ENCODE peak calls at places on chromosomes 16 and 17, in eight cellular contexts. L, W, C, J, B, Y, A and N are unnamed samples.

GRCh38 chr16:11328172-11329079 is 16.8 kb upstream of the RMI2 start:
- DNase-seq in L (peak), W (peak), C (peak), J (no peak), B (peak), Y (peak), A (peak), N (no peak)

GRCh38 chr16:4322121-4323035 is 6.5 kb downstream of the GLIS2 start:
- DNase-seq in L (no peak), W (no peak), C (no peak), J (no peak), B (no peak), Y (no peak), A (no peak), N (no peak)

GRCh38 chr17:78395186-78395585 is 16.7 kb downstream of the PGS1 start:
- DNase-seq in L (no peak), W (no peak), C (no peak), J (no peak), B (no peak), Y (no peak), A (no peak), N (no peak)

GRCh38 chr17:42414782-42415409 is 8.2 kb downstream of the CAVIN1 start:
- DNase-seq in L (no peak), W (no peak), C (peak), J (no peak), B (no peak), Y (no peak), A (no peak), N (no peak)

GRCh38 chr17:16477255-16477654 is 14.7 kb downstream of the LRRC75A start:
- DNase-seq in L (peak), W (no peak), C (no peak), J (no peak), B (no peak), Y (peak), A (peak), N (no peak)

GRCh38 chr17:61444831-61445230 is 7.4 kb upstream of the TBX4 start:
- DNase-seq in L (no peak), W (no peak), C (no peak), J (no peak), B (no peak), Y (peak), A (no peak), N (no peak)

GRCh38 chr16:86138121-86138944 is 239.4 kb downstream of the IRF8 start:
- DNase-seq in L (no peak), W (no peak), C (no peak), J (no peak), B (no peak), Y (no peak), A (no peak), N (no peak)

GRCh38 chr17:55743103-55743679 is 7.7 kb upstream of the PCTP start:
- DNase-seq in L (no peak), W (no peak), C (peak), J (no peak), B (no peak), Y (no peak), A (peak), N (no peak)

GRCh38 chr17:77147357-77147801 is 6.6 kb downstream of the SEC14L1 start:
- DNase-seq in L (no peak), W (no peak), C (peak), J (no peak), B (no peak), Y (no peak), A (no peak), N (no peak)

GRCh38 chr16:66289986-66290385 is 76.5 kb upstream of the CDH5 start:
- DNase-seq in L (no peak), W (no peak), C (no peak), J (no peak), B (no peak), Y (no peak), A (no peak), N (no peak)

GRCh38 chr17:70024253-70024652 is 50.8 kb upstream of the KCNJ16 start:
- DNase-seq in L (no peak), W (no peak), C (no peak), J (no peak), B (no peak), Y (no peak), A (no peak), N (no peak)

GRCh38 chr17:32783602-32784001 is 93.3 kb downstream of the MYO1D start:
- DNase-seq in L (peak), W (no peak), C (peak), J (no peak), B (no peak), Y (peak), A (peak), N (no peak)

GRCh38 chr17:62641101-62641500 is 13.6 kb downstream of the MRC2 start:
- DNase-seq in L (no peak), W (no peak), C (no peak), J (no peak), B (no peak), Y (no peak), A (no peak), N (no peak)

GRCh38 chr16:48607056-48607825 is 2.7 kb downstream of the N4BP1 start:
- DNase-seq in L (no peak), W (no peak), C (no peak), J (no peak), B (no peak), Y (no peak), A (peak), N (no peak)

GRCh38 chr17:29241015-29241963 is 5.4 kb upstream of the CRYBA1 start:
- DNase-seq in L (peak), W (no peak), C (peak), J (peak), B (no peak), Y (peak), A (peak), N (no peak)

GRCh38 chr16:53726625-53727024 is 22.7 kb downstream of the FTO start:
- DNase-seq in L (no peak), W (no peak), C (no peak), J (no peak), B (no peak), Y (no peak), A (peak), N (no peak)

GRCh38 chr17:40091691-40092397 is 8.5 kb downstream of the NR1D1 start:
- DNase-seq in L (no peak), W (no peak), C (no peak), J (no peak), B (no peak), Y (no peak), A (no peak), N (no peak)

GRCh38 chr17:147796-148740 is 10.7 kb downstream of the SCGB1C2 start:
- DNase-seq in L (no peak), W (peak), C (no peak), J (peak), B (peak), Y (no peak), A (no peak), N (peak)

GRCh38 chr17:71530227-71530626 is 590.6 kb upstream of the SOX9 start:
- DNase-seq in L (no peak), W (no peak), C (no peak), J (no peak), B (no peak), Y (peak), A (peak), N (no peak)

GRCh38 chr16:2898831-2899563 is 12.7 kb upstream of the FLYWCH1 start:
- DNase-seq in L (no peak), W (no peak), C (no peak), J (no peak), B (no peak), Y (no peak), A (no peak), N (no peak)

GRCh38 chr16:2897110-2897509 is 14.1 kb downstream of the FLYWCH2 start:
- DNase-seq in L (no peak), W (no peak), C (peak), J (no peak), B (no peak), Y (no peak), A (no peak), N (no peak)

GRCh38 chr16:2895813-2896212 is 12.8 kb downstream of the FLYWCH2 start:
- DNase-seq in L (no peak), W (no peak), C (no peak), J (no peak), B (no peak), Y (no peak), A (no peak), N (no peak)

GRCh38 chr16:2896480-2897010 is 13.5 kb downstream of the FLYWCH2 start:
- DNase-seq in L (no peak), W (no peak), C (no peak), J (no peak), B (no peak), Y (no peak), A (no peak), N (no peak)

GRCh38 chr16:2894231-2894630 is 11.2 kb downstream of the FLYWCH2 start:
- DNase-seq in L (no peak), W (no peak), C (no peak), J (no peak), B (no peak), Y (no peak), A (no peak), N (no peak)
- TF ChIP-seq CTCF in L (no peak), W (no peak), C (no peak), J (no peak), B (peak), Y (no peak), A (no peak), N (no peak)

GRCh38 chr17:45782889-45783592 is 1.1 kb upstream of the CRHR1 start:
- DNase-seq in L (no peak), W (peak), C (no peak), J (peak), B (peak), Y (no peak), A (no peak), N (peak)
- TF ChIP-seq CTCF in L (no peak), W (peak), C (peak), J (peak), B (peak), Y (no peak), A (no peak), N (peak)

GRCh38 chr16:84950906-84951305 is 60.4 kb downstream of the ZDHHC7 start:
- DNase-seq in L (no peak), W (no peak), C (peak), J (no peak), B (no peak), Y (no peak), A (no peak), N (no peak)
- TF ChIP-seq CTCF in L (peak), W (peak), C (peak), J (no peak), B (peak), Y (no peak), A (peak), N (no peak)

GRCh38 chr16:70380919-70381603 is 34.4 kb downstream of the DDX19A start:
- DNase-seq in L (peak), W (peak), C (peak), J (peak), B (peak), Y (peak), A (peak), N (peak)
- TF ChIP-seq CTCF in L (peak), W (no peak), C (peak), J (peak), B (peak), Y (no peak), A (peak), N (peak)

GRCh38 chr17:66903781-66904180 is 60.7 kb upstream of the CACNG4 start:
- DNase-seq in L (no peak), W (no peak), C (no peak), J (no peak), B (no peak), Y (no peak), A (no peak), N (no peak)

GRCh38 chr17:66898536-66898935 is 63.6 kb downstream of the CACNG5 start:
- DNase-seq in L (no peak), W (no peak), C (no peak), J (no peak), B (no peak), Y (no peak), A (no peak), N (no peak)

GRCh38 chr17:66904760-66905637 is 59.5 kb upstream of the CACNG4 start:
- DNase-seq in L (no peak), W (no peak), C (no peak), J (no peak), B (no peak), Y (no peak), A (peak), N (no peak)

GRCh38 chr17:66897141-66897540 is 62.2 kb downstream of the CACNG5 start:
- DNase-seq in L (no peak), W (no peak), C (no peak), J (no peak), B (no peak), Y (no peak), A (no peak), N (no peak)

DNA sequence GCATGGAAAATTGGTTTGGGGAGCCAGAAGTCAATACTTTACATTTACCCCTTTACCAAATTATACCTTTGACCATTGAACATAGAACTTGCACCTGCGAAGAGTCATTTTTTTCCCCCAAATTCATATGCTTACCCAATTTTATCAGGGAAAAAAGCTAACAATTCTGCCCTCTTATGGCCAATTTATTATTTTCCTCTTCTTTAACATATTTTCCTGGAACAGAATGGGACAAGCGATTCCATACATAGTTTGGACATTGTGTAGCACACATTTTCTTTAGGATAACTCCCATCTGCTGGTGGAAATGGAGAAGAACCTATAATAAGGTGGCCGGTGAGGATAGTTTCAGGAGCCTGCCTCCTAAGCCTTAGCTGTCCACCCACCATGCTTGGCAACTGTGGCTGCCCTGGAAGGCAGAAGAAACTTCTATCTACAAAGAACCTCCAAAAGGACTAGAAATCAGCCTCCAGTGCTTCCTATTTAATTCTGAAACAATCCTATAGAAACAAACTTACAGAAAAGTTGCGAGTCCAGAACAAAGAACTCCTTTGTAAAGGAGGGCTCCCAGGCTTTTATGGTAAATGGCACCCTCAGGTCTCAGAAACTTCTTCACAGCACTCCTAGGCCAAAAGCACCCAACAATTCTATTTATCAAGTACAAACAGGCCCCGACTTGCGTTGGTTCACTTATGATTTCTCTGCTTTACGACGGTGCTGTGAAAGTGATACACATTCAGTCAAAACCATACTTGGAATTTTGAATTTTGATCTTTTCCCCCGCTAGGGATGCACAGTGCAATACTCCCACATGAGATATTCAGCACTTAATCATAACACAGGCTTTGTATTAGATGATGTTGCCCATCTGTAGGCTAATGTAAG is 64.1 kb upstream of the CACNG4 start:
- DNase-seq in L (no peak), W (no peak), C (no peak), J (no peak), B (no peak), Y (peak), A (no peak), N (no peak)
- TF ChIP-seq CTCF in L (peak), W (peak), C (no peak), J (peak), B (no peak), Y (peak), A (peak), N (peak)

DNA sequence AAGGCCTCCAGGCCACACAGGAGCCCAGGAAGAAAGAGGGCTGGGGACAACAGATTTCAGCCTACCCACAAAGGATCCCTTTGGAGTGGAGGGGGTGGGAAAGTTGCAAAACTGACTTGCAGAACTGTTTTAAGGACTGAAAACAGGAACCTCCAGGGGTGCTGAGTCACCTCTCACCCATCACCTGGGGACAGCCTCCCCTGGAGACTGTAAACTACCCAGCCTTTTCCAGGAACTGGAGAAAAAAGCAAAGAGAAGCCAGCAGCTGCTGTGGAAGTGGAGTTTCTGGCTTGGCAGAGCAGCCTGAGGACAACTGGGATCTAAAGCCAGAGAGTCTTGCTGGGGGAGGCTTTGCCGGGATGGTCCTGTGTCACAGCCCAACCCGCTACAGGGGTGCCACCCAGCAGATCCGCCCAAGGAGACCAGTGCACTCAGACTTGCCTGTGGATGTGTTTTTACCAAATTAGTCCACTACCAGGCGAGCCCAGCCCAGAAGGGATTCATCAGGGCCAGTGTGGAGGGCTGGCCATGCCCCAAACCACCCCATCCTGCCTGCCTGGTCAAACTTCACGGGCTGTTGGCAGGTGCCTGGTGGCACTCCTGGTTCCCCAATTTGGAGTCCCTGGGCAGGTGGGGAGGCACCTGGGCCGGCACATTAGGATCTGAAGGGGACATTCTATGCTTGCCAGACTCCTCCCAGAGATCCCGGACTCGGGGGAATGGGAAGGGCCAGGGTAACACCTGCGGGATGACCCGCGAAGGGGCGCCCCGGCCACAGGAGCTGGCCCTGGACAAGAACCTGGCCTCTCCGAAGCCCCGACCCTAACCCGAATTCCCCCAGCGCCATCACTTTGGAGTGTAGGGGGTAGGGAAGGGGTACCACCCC is 832 bp downstream of the MSRB1 start:
- DNase-seq in L (no peak), W (no peak), C (no peak), J (no peak), B (no peak), Y (no peak), A (peak), N (no peak)
- TF ChIP-seq CTCF in L (no peak), W (no peak), C (no peak), J (no peak), B (no peak), Y (no peak), A (no peak), N (no peak)

GRCh38 chr17:19812407-19812806 is 55.3 kb downstream of the ULK2 start:
- DNase-seq in L (no peak), W (no peak), C (no peak), J (no peak), B (no peak), Y (peak), A (no peak), N (no peak)
- TF ChIP-seq CTCF in L (peak), W (no peak), C (peak), J (peak), B (peak), Y (peak), A (no peak), N (peak)

DNA sequence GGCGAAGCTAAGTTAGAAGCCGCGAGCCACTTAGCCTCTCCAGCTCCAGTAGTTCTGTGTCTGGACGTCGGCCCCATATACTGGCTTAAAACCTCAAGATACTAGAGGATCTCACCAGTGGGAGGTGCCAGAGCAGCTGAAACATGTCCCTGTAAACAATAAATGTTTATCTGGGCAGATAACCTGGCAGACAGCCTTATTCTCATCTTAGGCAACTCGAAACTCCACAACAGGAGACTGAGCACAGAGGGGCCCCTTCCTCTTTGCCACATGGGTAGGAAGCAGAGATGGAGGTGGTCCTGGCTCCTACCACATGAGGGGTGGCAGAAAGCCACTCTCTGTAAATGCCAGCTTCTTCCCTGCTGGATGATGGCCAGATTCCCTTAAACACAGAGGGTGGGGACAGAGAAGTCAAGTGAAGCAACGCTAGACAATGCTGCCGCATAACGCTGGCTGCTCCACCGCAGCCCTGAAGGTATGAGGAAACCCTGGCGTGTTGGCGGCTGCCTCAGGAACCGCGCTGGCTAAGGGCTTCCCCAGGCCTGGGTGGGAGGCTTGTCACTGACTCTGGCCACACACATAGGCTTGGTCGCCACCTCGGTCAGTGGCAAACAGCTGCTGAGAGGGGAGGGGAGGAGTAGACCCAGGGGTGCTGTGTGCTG is 67.9 kb downstream of the HIC1 start:
- DNase-seq in L (peak), W (no peak), C (no peak), J (no peak), B (no peak), Y (no peak), A (peak), N (no peak)
- TF ChIP-seq CTCF in L (peak), W (no peak), C (no peak), J (no peak), B (no peak), Y (no peak), A (no peak), N (no peak)

GRCh38 chr17:45086865-45087495 is 25.9 kb downstream of the NMT1 start:
- DNase-seq in L (no peak), W (no peak), C (no peak), J (no peak), B (no peak), Y (no peak), A (no peak), N (no peak)
- TF ChIP-seq CTCF in L (no peak), W (no peak), C (no peak), J (no peak), B (no peak), Y (no peak), A (no peak), N (no peak)